ENCODE peak calls at places on chromosomes 12 and 14, in six cellular contexts. Y is brain microvascular endothelial cell; C is adrenal gland; G is A549; B is fibroblast of lung; F is CD8-positive, alpha-beta T cell. S is an unnamed sample.

GRCh38 chr12:125140918-125141573 is 75.8 kb downstream of the AACS start:
- DNase-seq in Y (peak), C (no peak), G (peak), B (peak), F (no peak), S (no peak)

GRCh38 chr14:100543471-100544455 is 43.5 kb downstream of the BEGAIN start:
- DNase-seq in Y (no peak), C (no peak), G (no peak), B (no peak), F (no peak), S (no peak)

GRCh38 chr14:81737938-81738337 is 204.3 kb upstream of the SEL1L start:
- DNase-seq in Y (no peak), C (no peak), G (no peak), B (no peak), F (no peak), S (no peak)

GRCh38 chr14:88904864-88905263 is 80.4 kb downstream of the TTC8 start:
- DNase-seq in Y (peak), C (no peak), G (no peak), B (no peak), F (no peak), S (no peak)

GRCh38 chr12:49825360-49825970 is 2.7 kb downstream of the NCKAP5L start:
- DNase-seq in Y (peak), C (peak), G (no peak), B (peak), F (no peak), S (no peak)

GRCh38 chr12:81888961-81889360 is 129.8 kb upstream of the PPFIA2 start:
- DNase-seq in Y (no peak), C (no peak), G (no peak), B (no peak), F (no peak), S (no peak)

GRCh38 chr12:6387541-6387940 is 3.6 kb downstream of the LTBR start:
- DNase-seq in Y (no peak), C (no peak), G (no peak), B (no peak), F (no peak), S (no peak)

GRCh38 chr14:94009767-94010166 is 12.7 kb downstream of the CCDC197 start:
- DNase-seq in Y (no peak), C (no peak), G (no peak), B (peak), F (no peak), S (no peak)

GRCh38 chr14:82855912-82856381 is 1322.3 kb upstream of the SEL1L start:
- DNase-seq in Y (no peak), C (no peak), G (no peak), B (peak), F (no peak), S (peak)

DNA sequence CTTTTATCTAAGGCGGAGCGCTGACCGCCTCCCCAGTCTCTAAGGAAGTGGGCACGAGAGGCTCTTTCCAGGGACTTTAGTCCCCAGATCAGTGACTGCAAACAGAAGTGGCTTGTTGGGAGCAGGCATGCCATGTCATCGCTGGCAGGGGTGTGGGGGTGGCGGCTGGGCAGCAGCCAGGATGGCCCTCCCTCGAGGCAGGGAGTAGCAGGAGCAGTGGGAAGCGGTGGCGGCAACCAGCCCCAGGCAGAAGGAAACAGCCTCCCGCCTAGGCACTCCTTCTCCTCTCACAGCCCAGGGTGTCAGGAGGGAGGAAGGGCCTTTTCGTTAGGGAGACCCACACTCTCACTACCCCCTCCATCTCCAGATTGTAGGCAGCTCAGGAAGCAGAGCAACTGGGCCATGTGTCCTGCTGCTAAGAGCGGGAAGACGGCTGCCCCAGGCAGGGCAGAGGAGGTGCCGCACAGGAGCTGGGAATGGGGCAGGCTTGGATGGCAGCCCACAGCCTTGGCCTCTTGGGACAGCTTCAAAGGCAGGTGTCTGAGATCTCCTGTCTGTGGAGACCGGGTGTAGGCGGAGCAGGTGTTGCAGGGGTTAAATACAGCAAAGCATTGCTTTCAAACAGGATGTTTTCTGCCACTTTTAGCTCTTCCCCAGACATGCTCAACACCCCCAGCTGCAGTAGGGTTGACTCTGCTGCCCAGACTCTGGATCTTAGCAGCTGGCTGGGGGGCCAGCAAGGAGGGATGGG is 21.8 kb downstream of the VDR start:
- DNase-seq in Y (no peak), C (peak), G (no peak), B (no peak), F (no peak), S (no peak)
- H3K4me3 ChIP-seq in Y (peak), C (no peak), G (no peak), B (no peak), F (peak), S (no peak)

GRCh38 chr12:121845699-121846098 is 13.0 kb downstream of the HPD start:
- DNase-seq in Y (no peak), C (no peak), G (no peak), B (no peak), F (no peak), S (no peak)
- H3K4me3 ChIP-seq in Y (no peak), C (no peak), G (no peak), B (no peak), F (no peak), S (no peak)

DNA sequence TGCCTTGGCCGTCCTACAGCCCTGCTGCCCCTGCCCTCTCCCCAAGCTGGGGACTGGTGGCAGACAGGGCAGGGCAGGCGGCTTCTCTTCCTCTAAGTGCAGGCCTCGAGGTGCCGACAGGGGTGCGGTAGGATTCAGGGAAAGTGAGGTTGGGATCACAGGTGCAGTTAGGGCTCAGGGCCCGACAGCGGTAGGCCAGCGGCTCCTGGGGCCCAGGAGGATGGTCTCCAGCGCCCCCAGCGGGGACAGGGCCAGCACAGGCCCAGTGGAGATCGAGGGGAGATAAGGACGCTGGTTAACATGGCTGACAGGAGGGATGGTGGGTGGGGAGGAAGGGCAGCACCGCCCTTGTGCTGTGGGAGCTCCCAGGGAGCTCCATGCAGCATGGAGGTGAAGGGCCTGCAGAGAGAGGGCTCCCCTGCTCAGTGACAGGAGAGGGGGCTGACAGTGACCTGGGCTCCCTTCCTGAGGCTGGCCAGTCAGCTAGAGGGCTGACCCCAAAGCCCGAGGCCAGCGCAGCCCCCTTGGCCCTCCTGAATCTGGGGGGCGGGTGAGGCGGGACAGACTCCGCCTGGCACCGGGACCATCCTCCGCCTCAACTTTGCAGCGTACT is 860 bp upstream of the CRIP1 start:
- DNase-seq in Y (no peak), C (no peak), G (peak), B (no peak), F (peak), S (no peak)
- H3K4me3 ChIP-seq in Y (no peak), C (no peak), G (no peak), B (no peak), F (no peak), S (no peak)

DNA sequence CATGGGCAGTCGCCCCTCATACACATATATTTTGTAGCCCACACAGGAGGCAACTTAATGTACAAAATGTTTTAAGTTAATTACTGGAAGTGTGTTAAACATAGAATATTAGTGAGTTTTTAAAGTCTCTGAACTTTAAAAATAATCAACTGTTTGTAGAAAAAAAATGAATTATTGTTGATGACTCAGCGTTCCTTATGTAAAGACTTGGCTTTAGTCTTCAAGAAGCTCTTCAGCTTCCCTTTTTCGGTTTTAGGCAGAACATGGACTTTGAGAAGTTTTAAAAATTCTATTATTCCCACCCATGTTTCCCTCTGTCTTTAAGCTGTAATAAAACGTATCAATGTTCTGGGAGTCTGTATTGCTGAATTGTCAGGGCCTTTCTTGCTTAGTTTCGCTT is 269.5 kb downstream of the FBXL14 start:
- DNase-seq in Y (no peak), C (no peak), G (no peak), B (peak), F (no peak), S (no peak)
- H3K4me3 ChIP-seq in Y (no peak), C (no peak), G (no peak), B (no peak), F (no peak), S (no peak)

DNA sequence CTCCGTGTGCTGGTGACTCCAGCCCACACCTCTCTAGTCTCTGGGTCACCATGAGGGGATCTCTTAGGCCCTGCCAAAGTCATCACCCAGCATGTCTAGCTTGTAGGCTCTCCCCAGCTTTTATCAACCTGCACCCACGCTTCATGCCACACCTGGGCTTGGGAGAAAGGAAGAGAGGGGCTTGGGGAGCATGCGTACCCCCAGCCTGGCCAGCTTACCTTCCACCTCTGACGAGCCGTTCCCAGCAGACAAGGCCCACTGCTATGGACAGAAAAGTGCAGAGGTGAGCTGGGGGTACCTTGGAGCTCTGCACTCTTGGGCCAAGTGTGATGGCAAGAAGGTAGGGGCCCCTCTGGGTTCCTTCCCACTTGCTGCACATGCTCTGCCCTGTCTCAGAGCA is 1.7 kb downstream of the PGF start:
- DNase-seq in Y (no peak), C (no peak), G (no peak), B (no peak), F (no peak), S (no peak)
- H3K4me3 ChIP-seq in Y (no peak), C (no peak), G (no peak), B (no peak), F (no peak), S (no peak)

GRCh38 chr14:19878029-19878642 is 3.2 kb downstream of the OR4K2 start:
- DNase-seq in Y (no peak), C (no peak), G (no peak), B (peak), F (no peak), S (peak)

GRCh38 chr14:19874842-19875241 is at the start of gene OR4K2:
- DNase-seq in Y (no peak), C (no peak), G (no peak), B (no peak), F (no peak), S (no peak)

DNA sequence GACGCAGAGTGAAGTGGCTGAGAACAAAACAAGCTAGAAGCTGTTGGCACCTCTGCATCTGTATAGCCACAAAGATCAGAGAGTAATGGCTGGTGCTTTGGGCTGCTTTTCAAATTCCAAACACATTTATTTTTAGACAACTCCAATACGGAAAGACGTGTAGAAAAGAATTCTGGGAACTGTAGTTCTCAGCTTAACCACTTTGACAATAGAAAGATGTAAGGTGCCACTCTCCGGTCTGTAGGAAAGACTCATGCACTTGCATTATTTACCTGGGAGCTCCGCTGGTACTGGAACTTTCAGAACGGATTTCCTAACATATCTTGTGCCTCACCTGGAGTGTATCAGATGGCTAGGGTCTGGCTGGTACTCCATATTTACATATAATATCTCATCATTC is 1.8 kb upstream of the OR4K2 start:
- DNase-seq in Y (no peak), C (no peak), G (no peak), B (no peak), F (no peak), S (no peak)
- H3K4me3 ChIP-seq in Y (no peak), C (no peak), G (no peak), B (no peak), F (no peak), S (no peak)

DNA sequence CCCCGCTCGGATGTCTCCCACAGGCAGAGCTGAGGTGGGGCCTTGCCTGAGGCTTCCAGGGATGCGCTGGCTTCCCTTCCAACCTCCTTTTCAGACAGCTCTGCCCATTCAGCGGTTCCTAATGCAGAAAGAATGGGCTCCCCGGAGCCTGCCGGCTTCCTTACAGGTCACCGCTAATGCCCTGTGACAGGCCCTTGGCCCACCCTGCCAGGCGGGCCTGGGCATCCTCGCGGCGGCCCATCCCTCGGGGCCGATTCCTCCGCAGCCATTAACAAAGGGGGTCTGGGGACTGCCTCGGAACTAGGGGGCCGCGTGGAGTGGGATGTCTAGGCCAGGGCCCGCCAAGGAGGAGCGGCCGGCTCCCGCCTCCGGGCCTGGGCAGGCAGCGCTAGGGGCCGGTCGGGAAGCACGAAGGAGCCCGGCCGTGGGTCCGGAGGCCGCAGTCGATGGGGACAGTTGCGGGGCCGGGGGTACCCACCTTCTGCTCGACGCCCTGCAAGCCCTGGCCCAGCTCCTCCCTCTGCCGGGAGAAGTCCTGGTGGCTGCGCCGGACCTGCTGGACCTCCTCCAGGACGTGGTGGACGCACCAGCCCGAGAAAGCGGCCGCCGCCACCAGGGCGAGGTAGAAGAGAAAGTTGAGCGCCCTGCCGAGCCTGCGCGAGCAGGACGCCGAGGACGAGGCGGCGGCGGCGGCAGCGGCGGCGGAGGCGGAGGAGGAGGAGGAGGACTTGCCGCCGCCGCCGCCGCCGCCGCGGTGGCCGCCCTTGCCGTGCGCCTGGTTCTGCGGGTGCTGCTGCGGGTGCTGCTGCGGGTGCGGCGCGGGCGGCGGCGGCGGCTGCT is 709 bp downstream of the CKAP4 start:
- DNase-seq in Y (peak), C (peak), G (peak), B (peak), F (peak), S (no peak)
- H3K4me3 ChIP-seq in Y (peak), C (peak), G (peak), B (peak), F (peak), S (peak)

GRCh38 chr14:56797569-56798446 is 12.5 kb downstream of the OTX2 start:
- DNase-seq in Y (no peak), C (peak), G (no peak), B (no peak), F (no peak), S (no peak)
- H3K4me3 ChIP-seq in Y (no peak), C (no peak), G (no peak), B (no peak), F (no peak), S (no peak)